ENCODE peak calls at places on chromosomes 4 and X, in six cellular contexts. Q is epithelial cell of proximal tubule; F is head of caudate nucleus; P is pancreas; V is T-helper 1 cell; G is stimulated activated CD4-positive, alpha-beta T cell treated with anti-CD3 and anti-CD28 coated beads, Interleukin-15, amount 100 ng/mL, for 1 hour. I is an unnamed sample.

GRCh38 chr4:140158234-140159030 is 4.4 kb upstream of the MAML3 start:
- DNase-seq in Q (no peak), F (no peak), P (peak; percentile 33), V (no peak), G (no peak), I (no peak)

GRCh38 chrX:22534643-22535042 is 261.9 kb downstream of the CBLL2 start:
- DNase-seq in Q (no peak), F (no peak), P (no peak), V (no peak), G (no peak), I (no peak)

GRCh38 chr4:123547167-123547817 is 150.7 kb downstream of the SPRY1 start:
- DNase-seq in Q (no peak), F (no peak), P (peak; percentile 77), V (no peak), G (no peak), I (peak; percentile 91)

GRCh38 chr4:78002260-78002659 is 54.9 kb upstream of the FRAS1 start:
- DNase-seq in Q (no peak), F (no peak), P (no peak), V (no peak), G (no peak), I (no peak)

GRCh38 chr4:39818646-39819045 is 120.7 kb downstream of the UBE2K start:
- DNase-seq in Q (no peak), F (no peak), P (no peak), V (no peak), G (no peak), I (no peak)

GRCh38 chrX:13837290-13837745 is 20.4 kb upstream of the GPM6B start:
- DNase-seq in Q (no peak), F (peak; percentile 67), P (no peak), V (no peak), G (no peak), I (no peak)

GRCh38 chrX:68332156-68332823 is 101.0 kb downstream of the OPHN1 start:
- DNase-seq in Q (no peak), F (peak; percentile 7), P (no peak), V (no peak), G (no peak), I (no peak)

GRCh38 chrX:39261446-39262147 is 460.3 kb downstream of the MID1IP1 start:
- DNase-seq in Q (peak; percentile 35), F (peak; percentile 59), P (no peak), V (no peak), G (no peak), I (no peak)

GRCh38 chrX:123685273-123685672 is 47.6 kb downstream of the THOC2 start:
- DNase-seq in Q (no peak), F (no peak), P (no peak), V (no peak), G (no peak), I (no peak)

GRCh38 chr4:138051157-138051556 is 191.0 kb downstream of the SLC7A11 start:
- DNase-seq in Q (no peak), F (no peak), P (no peak), V (no peak), G (no peak), I (no peak)

GRCh38 chr4:105145913-105146285 is 777 bp upstream of the TET2 start:
- DNase-seq in Q (no peak), F (no peak), P (peak; percentile 27), V (peak; percentile 27), G (no peak), I (peak; percentile 75)

GRCh38 chr4:74529284-74530041 is 84.5 kb downstream of the AREG start:
- DNase-seq in Q (no peak), F (peak; percentile 23), P (no peak), V (no peak), G (no peak), I (no peak)

GRCh38 chr4:84938316-84938715 is 28.2 kb downstream of the WDFY3 start:
- DNase-seq in Q (no peak), F (no peak), P (no peak), V (no peak), G (no peak), I (no peak)

GRCh38 chrX:349196-349595 is 30.6 kb upstream of the GTPBP6 start:
- DNase-seq in Q (no peak), F (peak; percentile 81), P (no peak), V (no peak), G (no peak), I (peak; percentile 45)

GRCh38 chrX:10235851-10236250 is 79.1 kb downstream of the CLCN4 start:
- DNase-seq in Q (no peak), F (no peak), P (no peak), V (no peak), G (no peak), I (no peak)

GRCh38 chr4:184727430-184727829 is 6.5 kb downstream of the CENPU start:
- DNase-seq in Q (no peak), F (no peak), P (no peak), V (no peak), G (no peak), I (no peak)

GRCh38 chrX:19182785-19183184 is 60.5 kb upstream of the ADGRG2 start:
- DNase-seq in Q (no peak), F (no peak), P (no peak), V (no peak), G (no peak), I (no peak)

GRCh38 chrX:40281341-40282005 is 183.7 kb upstream of the BCOR start:
- DNase-seq in Q (no peak), F (no peak), P (no peak), V (peak; percentile 6), G (no peak), I (no peak)

GRCh38 chr4:31307026-31307425 is 586.9 kb downstream of the PCDH7 start:
- DNase-seq in Q (no peak), F (peak; percentile 2), P (no peak), V (no peak), G (no peak), I (no peak)

GRCh38 chr4:10587697-10588096 is 96.9 kb downstream of the CLNK start:
- DNase-seq in Q (no peak), F (no peak), P (no peak), V (no peak), G (no peak), I (no peak)

GRCh38 chr4:48031802-48032525 is 15.4 kb downstream of the NIPAL1 start:
- DNase-seq in Q (no peak), F (no peak), P (no peak), V (no peak), G (no peak), I (no peak)

GRCh38 chrX:2969021-2969420 is 37.3 kb upstream of the ARSH start:
- DNase-seq in Q (no peak), F (no peak), P (no peak), V (no peak), G (no peak), I (no peak)

GRCh38 chrX:13180807-13181206 is 136.4 kb upstream of the FAM9C start:
- DNase-seq in Q (no peak), F (no peak), P (no peak), V (no peak), G (no peak), I (no peak)

GRCh38 chrX:1743105-1743504 is 128.2 kb downstream of the ASMT start:
- DNase-seq in Q (no peak), F (no peak), P (no peak), V (no peak), G (no peak), I (no peak)

GRCh38 chr4:58247792-58248191 is 1137.6 kb upstream of the IGFBP7 start:
- DNase-seq in Q (no peak), F (no peak), P (no peak), V (no peak), G (no peak), I (no peak)

GRCh38 chr4:153645183-153645582 is 38.9 kb upstream of the TLR2 start:
- DNase-seq in Q (no peak), F (no peak), P (no peak), V (no peak), G (no peak), I (no peak)

GRCh38 chr4:147547314-147548056 is 66.6 kb downstream of the EDNRA start:
- DNase-seq in Q (peak; percentile 25), F (no peak), P (no peak), V (no peak), G (no peak), I (no peak)

GRCh38 chr4:173039617-173040176 is 128.9 kb upstream of the GALNT7 start:
- DNase-seq in Q (no peak), F (no peak), P (no peak), V (no peak), G (no peak), I (no peak)

GRCh38 chr4:23903859-23904438 is 14.1 kb upstream of the PPARGC1A start:
- DNase-seq in Q (no peak), F (no peak), P (no peak), V (no peak), G (no peak), I (no peak)

GRCh38 chrX:73916931-73917657 is 354.1 kb downstream of the CHIC1 start:
- DNase-seq in Q (peak; percentile 57), F (no peak), P (no peak), V (no peak), G (no peak), I (no peak)

GRCh38 chr4:154616731-154617130 is 4.3 kb upstream of the FGG start:
- DNase-seq in Q (no peak), F (no peak), P (no peak), V (no peak), G (no peak), I (no peak)

I was measured in upper lobe of right lung.